ENCODE peak calls at places on chromosomes 1 and 21, in four cellular contexts. H, O, V and P are unnamed samples.

GRCh38 chr1:225980005-225980404 is 19.1 kb downstream of the SDE2 start:
- DNase-seq in O (no peak), V (no peak), H (no peak), P (no peak)

GRCh38 chr1:15833069-15833679 is 14.3 kb upstream of the SPEN start:
- DNase-seq in O (no peak), H (no peak), V (no peak), P (no peak)

GRCh38 chr1:99603699-99604595 is 42.0 kb upstream of the PALMD start:
- DNase-seq in O (no peak), H (no peak), V (no peak), P (no peak)

GRCh38 chr1:99548924-99549605 is 96.8 kb upstream of the PALMD start:
- DNase-seq in O (no peak), V (no peak), H (no peak), P (no peak)

GRCh38 chr1:10185759-10186158 is 24.6 kb upstream of the KIF1B start:
- DNase-seq in V (no peak), H (no peak), O (no peak), P (no peak)

GRCh38 chr1:221122501-221122900 is 243.3 kb downstream of the HLX start:
- DNase-seq in H (no peak), O (no peak), V (no peak), P (no peak)

GRCh38 chr1:157992813-157993178 is 649 bp upstream of the KIRREL1 start:
- DNase-seq in O (no peak), V (no peak), H (no peak), P (no peak)

GRCh38 chr21:41045534-41046268 is 122.3 kb upstream of the BACE2 start:
- DNase-seq in O (no peak), V (no peak), H (no peak), P (no peak)

GRCh38 chr1:201505505-201505893 is 1.4 kb downstream of the CSRP1 start:
- DNase-seq in V (no peak), O (no peak), H (no peak), P (no peak)

GRCh38 chr1:211596418-211597181 is 17.6 kb upstream of the SLC30A1 start:
- DNase-seq in O (no peak), H (no peak), V (no peak), P (no peak)

GRCh38 chr1:226659641-226660040 is 79.4 kb downstream of the ITPKB start:
- DNase-seq in H (no peak), V (no peak), O (no peak), P (no peak)

GRCh38 chr1:23524716-23525401 is 6.2 kb downstream of the E2F2 start:
- DNase-seq in H (no peak), O (no peak), V (no peak), P (no peak)

GRCh38 chr1:171941920-171942319 is 100.6 kb downstream of the DNM3 start:
- DNase-seq in H (no peak), O (no peak), V (no peak), P (no peak)

GRCh38 chr1:202998836-202999750 is 8.1 kb upstream of the TMEM183A start:
- DNase-seq in O (peak; percentile 49), V (peak; percentile 44), H (no peak), P (no peak)

GRCh38 chr21:23858878-23859277 is 1748.4 kb downstream of the MRPL39 start:
- DNase-seq in O (no peak), H (no peak), V (no peak), P (no peak)

GRCh38 chr1:231020139-231020601 is 19.9 kb downstream of the FAM89A start:
- DNase-seq in O (no peak), H (no peak), V (peak; percentile 22), P (no peak)

GRCh38 chr1:54167422-54168139 is 14.8 kb upstream of the CDCP2 start:
- DNase-seq in H (no peak), V (peak; percentile 12), O (no peak), P (no peak)

GRCh38 chr21:36479415-36480402 is at the start of gene CLDN14:
- DNase-seq in V (no peak), H (no peak), O (no peak), P (no peak)

GRCh38 chr1:7218210-7218832 is 433.1 kb downstream of the CAMTA1 start:
- DNase-seq in O (peak; percentile 37), V (no peak), H (no peak), P (no peak)

GRCh38 chr21:16079830-16080229 is 350.0 kb downstream of the USP25 start:
- DNase-seq in V (no peak), H (no peak), O (no peak), P (no peak)

GRCh38 chr1:110634455-110635281 is 28.5 kb upstream of the KCNA2 start:
- DNase-seq in O (peak; percentile 80), H (no peak), V (no peak), P (peak; percentile 75)

GRCh38 chr1:27568247-27569087 is 35.5 kb downstream of the AHDC1 start:
- DNase-seq in O (peak; percentile 98), V (peak; percentile 61), H (peak; percentile 91), P (peak; percentile 94)

GRCh38 chr1:167713330-167714081 is 8.3 kb upstream of the MPZL1 start:
- DNase-seq in O (no peak), H (no peak), V (no peak), P (no peak)

GRCh38 chr1:65825736-65826135 is 33.0 kb downstream of the PDE4B start:
- DNase-seq in H (no peak), O (no peak), V (no peak), P (no peak)

GRCh38 chr1:15123298-15123697 is 30.2 kb upstream of the TMEM51 start:
- DNase-seq in V (no peak), H (no peak), O (no peak), P (no peak)

GRCh38 chr1:149926296-149926695 is 1.3 kb downstream of the SF3B4 start:
- DNase-seq in H (no peak), V (no peak), O (no peak), P (no peak)

GRCh38 chr1:64692911-64693310 is 52.0 kb upstream of the RAVER2 start:
- DNase-seq in H (no peak), O (no peak), V (no peak), P (no peak)

GRCh38 chr1:208239518-208240381 is 4.4 kb downstream of the PLXNA2 start:
- DNase-seq in V (no peak), H (no peak), O (no peak), P (no peak)

GRCh38 chr1:48498096-48498791 is 26.2 kb upstream of the SPATA6 start:
- DNase-seq in O (peak; percentile 61), H (peak; percentile 47), V (peak; percentile 54), P (peak; percentile 88)

GRCh38 chr1:204494281-204495077 is at the start of gene PIK3C2B:
- DNase-seq in O (peak; percentile 90), V (no peak), H (peak; percentile 63), P (peak; percentile 88)

GRCh38 chr1:229803601-229804217 is 177.7 kb downstream of the URB2 start:
- DNase-seq in V (no peak), O (no peak), H (no peak), P (no peak)

GRCh38 chr1:109312978-109313775 is 6.4 kb upstream of the MYBPHL start:
- DNase-seq in O (no peak), H (no peak), V (no peak), P (no peak)

GRCh38 chr1:219171192-219171935 is 2.3 kb upstream of the LYPLAL1 start:
- DNase-seq in H (no peak), V (no peak), O (no peak), P (no peak)

GRCh38 chr1:176801553-176802020 is 338.6 kb downstream of the PAPPA2 start:
- DNase-seq in V (no peak), O (no peak), H (no peak), P (no peak)

GRCh38 chr1:111864862-111865261 is 109.2 kb downstream of the DDX20 start:
- DNase-seq in V (no peak), O (no peak), H (no peak), P (no peak)

GRCh38 chr1:34549199-34549598 is 205.6 kb upstream of the GJB5 start:
- DNase-seq in H (no peak), V (no peak), O (no peak), P (no peak)

GRCh38 chr1:84116558-84116957 is 27.5 kb upstream of the PRKACB start:
- DNase-seq in V (no peak), H (no peak), O (no peak), P (no peak)

GRCh38 chr1:113399063-113399583 is 8.8 kb downstream of the MAGI3 start:
- DNase-seq in O (no peak), H (no peak), V (no peak), P (no peak)
- TF ChIP-seq CTCF in O (no peak), H (no peak), V (no peak), P (no peak)

GRCh38 chr21:28910280-28910887 is 82.3 kb downstream of the LTN1 start:
- DNase-seq in V (no peak), H (no peak), O (no peak), P (no peak)
- TF ChIP-seq CTCF in V (no peak), H (no peak), O (no peak), P (no peak)

GRCh38 chr21:42652527-42653491 is 612 bp upstream of the PDE9A start:
- DNase-seq in O (no peak), V (no peak), H (no peak), P (peak; percentile 77)
- TF ChIP-seq CTCF in O (no peak), V (peak; percentile 39), H (peak; percentile 21), P (peak; percentile 22)

GRCh38 chr1:224509881-224510280 is 75.3 kb upstream of the WDR26 start:
- DNase-seq in V (no peak), O (no peak), H (no peak), P (no peak)
- TF ChIP-seq CTCF in V (no peak), O (no peak), H (no peak), P (no peak)

GRCh38 chr1:88552226-88552625 is 131.8 kb upstream of the PKN2 start:
- DNase-seq in H (no peak), V (no peak), O (no peak), P (no peak)
- TF ChIP-seq CTCF in H (no peak), V (no peak), O (no peak), P (no peak)

DNA sequence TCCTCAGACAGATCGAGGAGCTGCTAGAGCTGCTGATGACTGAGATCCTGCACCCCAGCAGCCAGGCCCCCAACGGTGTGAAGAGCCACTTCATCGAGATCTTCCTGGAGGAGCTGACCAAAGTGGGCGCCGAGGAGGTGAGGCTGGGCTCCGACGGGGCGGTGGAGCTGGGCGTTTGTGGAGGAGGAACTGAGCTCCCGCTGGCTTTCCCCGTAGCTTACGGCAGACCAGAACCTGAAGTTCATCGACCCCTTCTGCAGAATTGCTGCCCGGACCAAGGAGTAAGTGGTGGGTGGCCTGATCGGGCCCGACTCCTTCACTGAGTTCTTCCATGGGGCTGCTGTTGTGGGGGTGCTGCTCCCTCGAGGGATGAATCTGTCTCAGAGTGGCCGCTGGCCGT is 8.0 kb downstream of the RRP1 start:
- DNase-seq in V (no peak), H (no peak), O (no peak), P (no peak)
- TF ChIP-seq CTCF in V (no peak), H (no peak), O (no peak), P (no peak)

DNA sequence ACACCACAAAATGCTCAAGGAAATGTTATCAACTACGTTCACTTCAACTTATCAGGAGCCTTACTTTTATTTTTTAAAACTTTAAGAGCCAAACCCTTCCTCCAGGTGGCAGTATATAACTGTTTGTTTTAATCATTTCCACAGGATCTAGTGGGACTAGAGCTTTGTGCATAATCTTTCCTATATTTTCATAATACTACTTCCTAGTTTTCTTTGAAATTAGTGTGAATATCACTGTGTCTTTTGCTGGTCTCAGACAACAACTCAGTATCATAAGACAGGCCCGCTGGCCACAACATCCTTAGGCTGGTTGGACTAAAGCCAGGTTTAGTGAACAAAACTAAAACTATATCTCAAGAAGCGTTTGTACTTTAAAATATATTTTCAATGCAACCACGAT is 145.5 kb downstream of the TIAM1 start:
- DNase-seq in H (no peak), O (peak; percentile 38), V (no peak), P (no peak)
- TF ChIP-seq CTCF in H (peak; percentile 68), O (peak; percentile 43), V (peak; percentile 22), P (peak; percentile 32)